ENCODE peak calls at places on chromosomes 12 and 14, in nine cellular contexts. L, A, P, F, E, S, I, T and B are unnamed samples.

GRCh38 chr12:30692470-30692869 is 3.2 kb downstream of the IPO8 start:
- DNase-seq in L (no peak), A (no peak), P (no peak), F (no peak), E (no peak), S (peak), I (no peak), T (no peak), B (no peak)

GRCh38 chr12:66149702-66150398 is 19.3 kb upstream of the LLPH start:
- DNase-seq in L (no peak), A (no peak), P (no peak), F (no peak), E (no peak), S (no peak), I (no peak), T (no peak), B (no peak)

GRCh38 chr14:80942158-80942738 is 710 bp upstream of the CEP128 start:
- DNase-seq in L (no peak), A (no peak), P (no peak), F (no peak), E (peak), S (no peak), I (no peak), T (no peak), B (no peak)

GRCh38 chr14:105281354-105282097 is 19.3 kb downstream of the BRF1 start:
- DNase-seq in L (no peak), A (no peak), P (no peak), F (no peak), E (no peak), S (peak), I (peak), T (no peak), B (no peak)

GRCh38 chr12:14273911-14274306 is 91.6 kb upstream of the ATF7IP start:
- DNase-seq in L (no peak), A (no peak), P (no peak), F (no peak), E (no peak), S (peak), I (no peak), T (no peak), B (no peak)

GRCh38 chr14:57480044-57480443 is 13.6 kb downstream of the CCDC198 start:
- DNase-seq in L (no peak), A (no peak), P (no peak), F (no peak), E (no peak), S (peak), I (peak), T (no peak), B (no peak)

GRCh38 chr14:32200368-32201195 is 1.3 kb upstream of the RNU6-7 start:
- DNase-seq in L (no peak), A (no peak), P (no peak), F (no peak), E (no peak), S (no peak), I (no peak), T (peak), B (no peak)

GRCh38 chr12:119748512-119748911 is 80.6 kb downstream of the PRKAB1 start:
- DNase-seq in L (no peak), A (no peak), P (no peak), F (no peak), E (no peak), S (peak), I (no peak), T (no peak), B (no peak)

GRCh38 chr12:71214511-71215285 is 56.9 kb upstream of the TSPAN8 start:
- DNase-seq in L (no peak), A (no peak), P (no peak), F (no peak), E (no peak), S (peak), I (no peak), T (no peak), B (no peak)

GRCh38 chr14:92516966-92517350 is 3.4 kb downstream of the RIN3 start:
- DNase-seq in L (no peak), A (no peak), P (no peak), F (no peak), E (no peak), S (no peak), I (no peak), T (no peak), B (no peak)